ENCODE peak calls at places on chromosome 4, in five cellular contexts. O is H9, W is mesenchymal stem cell, N is H1, C is trophoblast cell. Q is an unnamed sample.

GRCh38 chr4:8324640-8325239 is 55.2 kb downstream of the HTRA3 start:
- DNase-seq in O (no peak), W (no peak), N (peak; percentile 17), C (no peak), Q (no peak)

GRCh38 chr4:142126890-142127497 is 490.6 kb downstream of the IL15 start:
- DNase-seq in O (peak; percentile 31), W (peak; percentile 67), N (peak; percentile 54), C (peak; percentile 57), Q (peak; percentile 51)

GRCh38 chr4:165682621-165683020 is 190.4 kb upstream of the TLL1 start:
- DNase-seq in O (no peak), W (no peak), N (no peak), C (no peak), Q (no peak)

GRCh38 chr4:53653484-53654053 is 62.3 kb upstream of the LNX1 start:
- DNase-seq in O (no peak), W (peak; percentile 29), N (no peak), C (no peak), Q (no peak)

GRCh38 chr4:159655547-159655946 is 552.7 kb downstream of the RAPGEF2 start:
- DNase-seq in O (no peak), W (peak; percentile 46), N (no peak), C (peak; percentile 41), Q (no peak)

GRCh38 chr4:140094701-140095420 is 59.1 kb downstream of the MAML3 start:
- DNase-seq in O (peak; percentile 78), W (no peak), N (peak; percentile 59), C (no peak), Q (no peak)

GRCh38 chr4:173436149-173436579 is 37.2 kb upstream of the SCRG1 start:
- DNase-seq in O (no peak), W (peak; percentile 14), N (no peak), C (peak; percentile 80), Q (no peak)

GRCh38 chr4:75514949-75515612 is 808 bp downstream of the THAP6 start:
- DNase-seq in O (no peak), W (no peak), N (no peak), C (no peak), Q (no peak)

GRCh38 chr4:39699676-39700409 is 1.9 kb downstream of the UBE2K start:
- DNase-seq in O (no peak), W (peak; percentile 44), N (no peak), C (no peak), Q (no peak)

GRCh38 chr4:123588631-123589223 is 192.1 kb downstream of the SPRY1 start:
- DNase-seq in O (no peak), W (peak; percentile 99), N (no peak), C (no peak), Q (no peak)

GRCh38 chr4:181597766-181598165 is 645.4 kb upstream of the TENM3 start:
- DNase-seq in O (no peak), W (no peak), N (no peak), C (no peak), Q (no peak)

GRCh38 chr4:4849524-4850193 is 9.8 kb upstream of the MSX1 start:
- DNase-seq in O (no peak), W (no peak), N (no peak), C (no peak), Q (no peak)

GRCh38 chr4:54913751-54914526 is 211.5 kb downstream of the KDR start:
- DNase-seq in O (no peak), W (peak; percentile 26), N (no peak), C (no peak), Q (no peak)

GRCh38 chr4:16082424-16083216 is 1.2 kb downstream of the PROM1 start:
- DNase-seq in O (peak; percentile 90), W (peak; percentile 43), N (peak; percentile 88), C (peak; percentile 18), Q (peak; percentile 82)

GRCh38 chr4:86092684-86093083 is 267.2 kb downstream of the MAPK10 start:
- DNase-seq in O (no peak), W (peak; percentile 47), N (no peak), C (no peak), Q (no peak)

GRCh38 chr4:84585276-84585675 is 2.3 kb downstream of the CDS1 start:
- DNase-seq in O (no peak), W (no peak), N (no peak), C (no peak), Q (no peak)

GRCh38 chr4:182400754-182401153 is 157.6 kb downstream of the TENM3 start:
- DNase-seq in O (no peak), W (no peak), N (no peak), C (no peak), Q (no peak)

GRCh38 chr4:2284161-2284933 is 22.4 kb upstream of the MXD4 start:
- DNase-seq in O (no peak), W (no peak), N (no peak), C (no peak), Q (no peak)

GRCh38 chr4:101649790-101650450 is 140.6 kb upstream of the BANK1 start:
- DNase-seq in O (no peak), W (no peak), N (no peak), C (no peak), Q (no peak)

GRCh38 chr4:1327526-1328266 is 19.3 kb upstream of the UVSSA start:
- DNase-seq in O (no peak), W (no peak), N (no peak), C (peak; percentile 51), Q (no peak)

GRCh38 chr4:8502371-8502770 is 61.8 kb downstream of the TRMT44 start:
- DNase-seq in O (no peak), W (no peak), N (no peak), C (no peak), Q (no peak)

GRCh38 chr4:41305486-41305885 is 48.8 kb downstream of the UCHL1 start:
- DNase-seq in O (no peak), W (no peak), N (no peak), C (no peak), Q (no peak)

GRCh38 chr4:75289843-75290616 is 224.2 kb downstream of the RCHY1 start:
- DNase-seq in O (peak; percentile 80), W (peak; percentile 58), N (peak; percentile 52), C (peak; percentile 2), Q (peak; percentile 14)

GRCh38 chr4:10461091-10461849 is 4.0 kb upstream of the ZNF518B start:
- DNase-seq in O (peak; percentile 77), W (peak; percentile 62), N (peak; percentile 86), C (peak; percentile 59), Q (peak; percentile 65)

GRCh38 chr4:138507527-138507926 is 265.4 kb upstream of the SLC7A11 start:
- DNase-seq in O (no peak), W (peak; percentile 52), N (no peak), C (peak; percentile 31), Q (no peak)

GRCh38 chr4:786074-786741 is 39.7 kb downstream of the CPLX1 start:
- DNase-seq in O (no peak), W (no peak), N (no peak), C (no peak), Q (no peak)

GRCh38 chr4:6535706-6536105 is 39.3 kb upstream of the MAN2B2 start:
- DNase-seq in O (no peak), W (no peak), N (no peak), C (no peak), Q (no peak)
- H2BK12ac ChIP-seq in O (no peak overlapping the region), W (no peak overlapping the region), N (no peak overlapping the region), C (no peak overlapping the region), Q (no peak overlapping the region)

GRCh38 chr4:184810720-184811119 is 15.0 kb downstream of the ACSL1 start:
- DNase-seq in O (no peak), W (no peak), N (no peak), C (no peak), Q (no peak)

GRCh38 chr4:184812181-184812542 is 13.6 kb downstream of the ACSL1 start:
- DNase-seq in O (no peak), W (no peak), N (no peak), C (no peak), Q (no peak)

GRCh38 chr4:184811484-184812180 is 14.1 kb downstream of the ACSL1 start:
- DNase-seq in O (no peak), W (no peak), N (no peak), C (no peak), Q (no peak)

GRCh38 chr4:184814686-184815045 is 11.1 kb downstream of the ACSL1 start:
- DNase-seq in O (no peak), W (no peak), N (no peak), C (no peak), Q (no peak)

DNA sequence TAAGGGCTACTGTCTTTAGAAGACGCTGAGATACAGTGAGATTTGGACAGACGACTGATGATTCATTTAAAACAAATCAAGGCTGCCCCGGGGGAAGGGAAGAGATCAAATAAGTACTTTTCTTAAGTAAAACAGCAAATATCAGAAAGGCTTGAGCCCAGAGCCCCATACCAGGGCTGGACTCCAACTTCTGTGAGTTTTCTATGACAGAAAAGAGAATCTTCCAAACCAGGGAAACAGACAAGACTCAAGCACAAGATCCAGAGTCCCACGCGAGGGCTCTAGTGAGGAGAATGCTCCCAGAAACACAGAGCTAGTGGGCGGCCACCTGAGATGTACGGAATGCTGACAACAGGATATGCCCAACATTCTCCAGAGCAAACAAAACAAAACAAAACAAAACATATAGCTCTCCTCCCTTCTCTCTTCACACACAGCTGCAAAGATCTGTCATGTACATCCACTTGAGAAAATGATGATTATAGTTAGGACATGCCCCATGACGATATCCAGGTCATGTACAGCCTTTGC is 13.1 kb downstream of the ACSL1 start:
- DNase-seq in O (no peak), W (peak; percentile 40), N (no peak), C (no peak), Q (no peak)
- H3K9ac ChIP-seq in O (no peak overlapping the region), W (peak overlapping the region; percentile 50), N (no peak overlapping the region), C (no peak overlapping the region), Q (no peak overlapping the region)

GRCh38 chr4:14810568-14810967 is 191.7 kb upstream of the CPEB2 start:
- DNase-seq in O (no peak), W (no peak), N (no peak), C (no peak), Q (no peak)

GRCh38 chr4:14810121-14810520 is 192.2 kb upstream of the CPEB2 start:
- DNase-seq in O (no peak), W (no peak), N (no peak), C (peak; percentile 53), Q (no peak)

GRCh38 chr4:14807857-14808256 is 194.4 kb upstream of the CPEB2 start:
- DNase-seq in O (no peak), W (no peak), N (no peak), C (no peak), Q (no peak)

GRCh38 chr4:14812101-14812500 is 190.2 kb upstream of the CPEB2 start:
- DNase-seq in O (no peak), W (no peak), N (no peak), C (no peak), Q (no peak)

GRCh38 chr4:14809203-14809602 is 193.1 kb upstream of the CPEB2 start:
- DNase-seq in O (no peak), W (no peak), N (no peak), C (no peak), Q (no peak)
- H2BK12ac ChIP-seq in O (no peak overlapping the region), W (no peak overlapping the region), N (no peak overlapping the region), C (no peak overlapping the region), Q (no peak overlapping the region)

GRCh38 chr4:60683357-60683756 is 516.8 kb upstream of the ADGRL3 start:
- DNase-seq in O (no peak), W (peak; percentile 66), N (no peak), C (no peak), Q (no peak)
- H3K9ac ChIP-seq in O (no peak overlapping the region), W (peak overlapping the region; percentile 92), N (no peak overlapping the region), C (no peak overlapping the region), Q (no peak overlapping the region)